ENCODE peak calls at places on chromosome 20, in six cellular contexts. B is esophagus muscularis mucosa, N is breast epithelium, F is HCT116, R is stomach, P is endothelial cell of umbilical vein. S is an unnamed sample.

GRCh38 chr20:52746768-52747167 is 225.4 kb upstream of the TSHZ2 start:
- DNase-seq in R (no peak), F (no peak), B (no peak), P (no peak), N (no peak), S (no peak)

GRCh38 chr20:37346526-37347346 is 796 bp downstream of the SRC start:
- DNase-seq in B (no peak), R (no peak), F (no peak), P (no peak), N (no peak), S (peak; percentile 71)

GRCh38 chr20:5862703-5863039 is 87.7 kb downstream of the TRMT6 start:
- DNase-seq in P (peak; percentile 11), F (no peak), B (no peak), N (no peak), R (no peak), S (no peak)

GRCh38 chr20:52681288-52681687 is 290.9 kb upstream of the TSHZ2 start:
- DNase-seq in R (no peak), P (no peak), F (no peak), B (peak; percentile 62), N (no peak), S (no peak)

GRCh38 chr20:48962976-48963730 is 41.6 kb downstream of the ARFGEF2 start:
- DNase-seq in F (no peak), R (no peak), P (no peak), N (peak; percentile 56), B (no peak), S (no peak)

GRCh38 chr20:51249215-51249614 is 226.3 kb upstream of the KCNG1 start:
- DNase-seq in R (no peak), N (no peak), F (no peak), P (no peak), B (no peak), S (no peak)

GRCh38 chr20:1816384-1817381 is 78.5 kb upstream of the SIRPA start:
- DNase-seq in N (peak; percentile 83), F (no peak), R (no peak), P (peak; percentile 84), B (peak; percentile 90), S (no peak)

GRCh38 chr20:12924126-12924525 is 84.6 kb upstream of the SPTLC3 start:
- DNase-seq in N (no peak), B (no peak), P (no peak), F (no peak), R (no peak), S (no peak)

GRCh38 chr20:18284805-18285533 is 3.4 kb upstream of the ZNF133 start:
- DNase-seq in N (no peak), P (peak; percentile 14), R (no peak), F (no peak), B (no peak), S (no peak)

DNA sequence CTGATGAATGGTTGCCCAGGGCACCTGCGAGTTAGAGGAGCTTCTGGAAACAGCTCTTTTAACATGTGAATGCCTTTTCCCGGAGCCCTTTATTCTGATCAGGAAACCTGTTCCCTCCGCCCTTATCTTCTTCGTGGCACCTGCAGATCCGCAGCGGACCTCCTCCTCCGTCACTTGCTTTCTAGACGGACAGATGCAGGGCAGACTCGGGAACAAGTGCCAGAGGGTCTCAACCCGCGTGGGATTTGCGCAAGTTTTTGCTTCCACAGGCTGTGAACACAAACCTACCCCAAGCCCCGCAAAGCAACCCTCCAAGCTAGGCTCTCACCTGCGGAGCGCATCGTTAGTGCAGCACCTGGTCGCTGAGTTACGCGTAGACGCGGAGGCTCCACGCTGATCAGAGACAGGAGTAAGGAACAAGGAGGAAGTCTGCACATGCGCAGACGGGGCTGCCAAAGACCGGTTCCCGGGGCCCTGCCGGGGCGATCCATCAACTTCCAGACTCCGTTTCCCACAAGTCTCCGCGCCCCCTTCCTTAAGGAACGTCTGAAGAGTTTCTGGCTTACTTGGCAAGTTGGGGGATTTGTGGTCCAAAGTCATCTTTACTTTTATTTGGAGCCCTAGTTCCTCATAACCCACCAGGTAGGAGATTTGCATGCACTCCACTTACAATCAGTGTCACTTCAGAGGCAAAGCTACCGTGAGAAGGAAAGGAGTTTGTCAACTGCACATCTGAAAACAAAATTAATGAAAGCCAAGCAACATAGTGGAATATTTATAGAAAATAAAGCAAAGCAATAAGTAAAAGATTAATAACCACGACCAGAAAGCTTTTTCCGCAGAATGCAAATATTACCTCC is 52.7 kb upstream of the ELMO2 start:
- DNase-seq in N (peak; percentile 35), B (no peak), P (no peak), R (peak; percentile 68), F (no peak), S (no peak)
- H3K4me3 ChIP-seq in N (no peak overlapping the region), B (peak overlapping the region; percentile 30), P (no peak overlapping the region), R (peak overlapping the region; percentile 22), F (no peak overlapping the region), S (peak overlapping the region; percentile 16)

DNA sequence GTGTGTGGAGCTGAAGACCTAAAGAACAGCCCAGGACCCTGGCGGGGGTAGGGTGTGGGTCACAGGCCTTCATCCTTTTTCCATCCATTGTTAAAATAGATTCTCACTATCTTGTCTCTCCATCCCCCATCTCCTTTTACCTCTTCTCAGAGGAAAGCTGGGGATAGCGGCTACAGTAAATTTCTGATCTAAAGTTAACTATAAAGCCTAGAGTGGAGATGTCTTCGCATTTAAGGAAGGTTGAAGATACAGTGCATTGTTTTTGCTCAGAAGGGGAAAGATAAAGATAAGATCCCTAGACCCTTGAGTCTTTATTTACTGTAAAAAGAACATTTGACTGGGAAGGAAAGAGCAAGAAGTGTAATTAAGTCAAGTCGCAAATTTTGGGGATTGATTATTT is 8.6 kb downstream of the FOXA2 start:
- DNase-seq in F (no peak), R (no peak), B (no peak), N (no peak), P (no peak), S (no peak)
- H3K4me1 ChIP-seq in F (no peaks in the 10 kb centered on the region), R (peaks cover 9% of the 10 kb centered on the region), B (peaks cover 23% of the 10 kb centered on the region), N (no peaks in the 10 kb centered on the region), P (no peaks in the 10 kb centered on the region), S (peaks cover 16% of the 10 kb centered on the region)

DNA sequence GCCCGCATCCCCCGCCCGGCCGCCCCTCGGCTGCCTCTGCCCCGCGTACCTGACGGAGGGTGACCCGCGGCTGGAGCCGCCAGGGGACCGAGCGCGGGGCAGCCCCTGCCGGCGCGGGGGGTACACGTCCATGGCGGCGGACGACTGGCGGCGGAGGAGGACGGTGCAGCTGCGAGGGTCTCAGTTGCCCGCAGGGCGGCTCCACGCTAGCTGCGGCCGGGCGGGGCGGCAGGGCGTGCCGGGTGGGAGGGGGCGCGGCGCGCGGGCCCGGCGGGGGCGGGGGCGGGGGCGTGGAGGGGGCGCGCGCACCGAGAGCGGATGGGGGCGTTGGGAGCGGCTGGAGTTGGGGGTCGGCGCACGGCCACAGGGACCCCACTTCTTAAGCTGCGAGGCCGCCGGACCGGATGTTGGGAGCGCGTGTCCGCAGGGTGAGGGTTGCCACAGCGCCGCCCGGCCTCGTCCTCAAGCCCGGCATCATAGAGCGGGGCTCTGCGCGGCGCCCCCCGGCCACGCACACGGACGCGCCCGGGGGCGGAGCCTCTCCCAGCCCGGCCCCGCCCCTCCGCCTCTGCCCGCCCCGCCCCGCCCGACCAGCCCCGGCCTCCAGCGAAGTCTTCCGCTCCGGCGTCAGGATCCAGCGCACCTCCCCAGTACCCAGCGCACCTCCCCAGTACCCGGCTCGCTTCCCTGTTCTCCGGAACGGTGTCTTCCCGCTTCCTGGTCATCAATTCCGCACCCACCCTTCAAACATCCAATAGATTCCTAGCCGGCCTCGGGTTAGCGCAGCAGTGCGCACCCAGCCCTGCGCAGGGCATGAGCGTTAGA is at the start of gene DNAAF9:
- DNase-seq in N (peak; percentile 65), R (peak; percentile 81), P (peak; percentile 78), B (peak; percentile 94), F (peak; percentile 38), S (peak; percentile 89)
- TF ChIP-seq POLR2AphosphoS5 in N (no peak), R (peak; percentile 80), P (peak; percentile 82), B (peak; percentile 42), F (peak; percentile 69), S (peak; percentile 52)

GRCh38 chr20:24622856-24623255 is 153.4 kb downstream of the SYNDIG1 start:
- DNase-seq in N (no peak), P (no peak), F (no peak), R (no peak), B (no peak), S (no peak)
- H3K4me3 ChIP-seq in N (no peak overlapping the region), P (no peak overlapping the region), F (no peak overlapping the region), R (no peak overlapping the region), B (no peak overlapping the region), S (no peak overlapping the region)

GRCh38 chr20:19885981-19886665 is 128.1 kb downstream of the RIN2 start:
- DNase-seq in B (no peak), N (peak; percentile 54), P (peak; percentile 84), R (peak; percentile 61), F (no peak), S (peak; percentile 79)
- H3K4me1 ChIP-seq in B (peaks cover 70% of the 10 kb centered on the region), N (peaks cover 36% of the 10 kb centered on the region), P (peaks cover 49% of the 10 kb centered on the region), R (peaks cover 48% of the 10 kb centered on the region), F (no peaks in the 10 kb centered on the region), S (peaks cover 63% of the 10 kb centered on the region)

DNA sequence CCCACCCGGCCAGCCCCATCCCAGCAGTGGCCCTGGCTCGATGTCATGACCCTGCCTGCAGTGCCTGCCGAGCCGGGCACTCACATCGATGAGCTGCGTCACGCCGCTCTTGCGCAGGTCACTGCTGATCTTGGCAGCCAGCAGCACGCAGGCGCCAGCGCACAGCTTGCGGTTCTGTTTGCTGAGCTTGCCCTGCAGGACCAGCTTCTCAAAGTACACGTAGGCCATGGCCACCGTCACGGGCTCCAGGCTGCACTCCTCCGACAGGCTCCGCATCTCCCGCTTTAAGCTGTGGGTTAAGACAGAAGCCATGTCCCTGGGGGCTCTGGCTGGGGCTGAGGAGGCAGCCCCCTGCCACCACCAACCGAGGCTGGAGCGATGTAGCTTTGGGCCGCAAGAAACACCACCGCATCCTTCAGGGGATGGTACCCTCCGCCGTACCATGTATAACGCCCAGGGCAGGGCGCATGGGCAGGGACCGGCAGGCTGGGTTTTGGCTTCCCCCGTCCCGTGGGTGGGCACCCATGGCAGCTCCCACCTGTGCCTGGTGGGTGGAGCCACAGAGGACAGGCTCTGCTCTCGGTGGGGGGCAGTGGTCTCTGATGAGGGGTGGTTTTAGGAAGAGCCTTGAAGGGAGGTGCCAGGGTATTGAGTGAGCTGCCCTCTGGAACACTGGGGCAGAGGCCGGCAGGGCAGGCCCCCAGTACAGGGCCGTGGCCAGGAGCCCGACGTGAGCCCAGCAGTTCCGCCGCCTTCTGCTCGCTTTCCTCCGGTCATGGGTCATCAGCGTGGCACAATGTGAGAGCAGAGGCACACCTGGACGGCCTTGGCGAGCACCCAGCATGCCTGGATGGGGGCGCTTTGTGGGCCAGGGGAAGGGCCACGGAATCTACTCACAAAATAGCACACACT is 4.5 kb downstream of the RPS21 start:
- DNase-seq in P (no peak), B (no peak), N (no peak), R (peak; percentile 64), F (no peak), S (no peak)
- TF ChIP-seq POLR2AphosphoS5 in P (no peak), B (no peak), N (no peak), R (no peak), F (no peak), S (no peak)

DNA sequence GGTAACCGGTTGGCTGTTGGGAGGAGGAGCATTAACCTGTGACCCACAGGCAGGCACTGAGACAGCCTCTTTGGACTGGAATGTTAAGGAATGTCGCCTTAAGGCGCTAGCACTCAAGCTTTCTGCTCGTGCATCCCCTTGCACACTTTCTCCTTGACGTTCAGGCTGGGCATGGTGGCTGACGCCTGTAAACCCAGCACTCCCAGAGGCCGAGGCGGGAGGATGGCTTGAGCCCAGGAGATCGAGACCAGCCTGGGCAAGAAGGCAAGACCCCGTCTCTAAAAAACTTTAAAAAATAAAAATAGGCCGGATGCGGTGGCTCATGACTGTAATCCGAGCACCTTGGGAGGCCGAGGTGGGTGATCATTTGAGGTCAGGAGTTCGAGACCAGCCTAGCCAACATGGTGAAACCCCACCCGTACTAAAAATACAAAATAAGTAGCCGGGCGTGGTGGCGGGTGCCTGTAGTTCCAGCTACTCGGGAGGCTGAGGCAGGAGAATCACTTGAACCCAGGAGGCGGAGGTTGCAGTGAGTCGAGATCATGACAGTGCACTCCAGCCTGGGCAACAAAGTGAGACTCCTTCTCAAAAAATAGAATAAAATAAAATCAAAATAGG is 1.9 kb upstream of the GID8 start:
- DNase-seq in P (no peak), B (no peak), F (no peak), N (no peak), R (no peak), S (no peak)
- H3K4me3 ChIP-seq in P (no peak overlapping the region), B (peak overlapping the region; percentile 88), F (peak overlapping the region; percentile 76), N (peak overlapping the region; percentile 93), R (peak overlapping the region; percentile 94), S (no peak overlapping the region)